ENCODE peak calls at places on chromosomes 2 and 18, in ten cellular contexts. One of them, this sample, is unnamed.

GRCh38 chr2:234203135-234203984 is 152.9 kb downstream of the SPP2 start:
- DNase-seq in sigmoid colon: no peak
- DNase-seq in adrenal gland: peak
- DNase-seq in AG04450: peak
- DNase-seq in Panc1: peak
- DNase-seq in dorsolateral prefrontal cortex: no peak
- DNase-seq in nephron progenitor cell: no peak
- DNase-seq in upper lobe of left lung: no peak
- DNase-seq in tibial nerve: peak
- DNase-seq in lower lobe of right lung: no peak
- DNase-seq in this sample: no peak

GRCh38 chr2:9434484-9434883 is 11.0 kb downstream of the CPSF3 start:
- DNase-seq in sigmoid colon: no peak
- DNase-seq in adrenal gland: no peak
- DNase-seq in AG04450: no peak
- DNase-seq in Panc1: no peak
- DNase-seq in dorsolateral prefrontal cortex: no peak
- DNase-seq in nephron progenitor cell: no peak
- DNase-seq in upper lobe of left lung: no peak
- DNase-seq in tibial nerve: no peak
- DNase-seq in lower lobe of right lung: no peak
- DNase-seq in this sample: no peak

GRCh38 chr2:134846213-134846612 is 7.8 kb downstream of the ACMSD start:
- DNase-seq in sigmoid colon: no peak
- DNase-seq in adrenal gland: no peak
- DNase-seq in AG04450: no peak
- DNase-seq in Panc1: no peak
- DNase-seq in dorsolateral prefrontal cortex: no peak
- DNase-seq in nephron progenitor cell: no peak
- DNase-seq in upper lobe of left lung: no peak
- DNase-seq in tibial nerve: no peak
- DNase-seq in lower lobe of right lung: no peak
- DNase-seq in this sample: no peak

GRCh38 chr2:163515836-163516235 is 220.0 kb downstream of the FIGN start:
- DNase-seq in sigmoid colon: no peak
- DNase-seq in adrenal gland: no peak
- DNase-seq in AG04450: no peak
- DNase-seq in Panc1: no peak
- DNase-seq in dorsolateral prefrontal cortex: no peak
- DNase-seq in nephron progenitor cell: no peak
- DNase-seq in upper lobe of left lung: no peak
- DNase-seq in tibial nerve: no peak
- DNase-seq in lower lobe of right lung: no peak
- DNase-seq in this sample: no peak

GRCh38 chr2:68813596-68813995 is 57.6 kb downstream of the BMP10 start:
- DNase-seq in sigmoid colon: no peak
- DNase-seq in adrenal gland: no peak
- DNase-seq in AG04450: no peak
- DNase-seq in Panc1: no peak
- DNase-seq in dorsolateral prefrontal cortex: no peak
- DNase-seq in nephron progenitor cell: no peak
- DNase-seq in upper lobe of left lung: no peak
- DNase-seq in tibial nerve: no peak
- DNase-seq in lower lobe of right lung: no peak
- DNase-seq in this sample: no peak

GRCh38 chr2:240435955-240436625 is 627 bp downstream of the GPC1 start:
- DNase-seq in sigmoid colon: peak
- DNase-seq in adrenal gland: peak
- DNase-seq in AG04450: no peak
- DNase-seq in Panc1: no peak
- DNase-seq in dorsolateral prefrontal cortex: peak
- DNase-seq in nephron progenitor cell: peak
- DNase-seq in upper lobe of left lung: no peak
- DNase-seq in tibial nerve: no peak
- DNase-seq in lower lobe of right lung: peak
- DNase-seq in this sample: no peak

GRCh38 chr2:271917-272316 is 7.2 kb downstream of the ACP1 start:
- DNase-seq in sigmoid colon: no peak
- DNase-seq in adrenal gland: no peak
- DNase-seq in AG04450: no peak
- DNase-seq in Panc1: no peak
- DNase-seq in dorsolateral prefrontal cortex: no peak
- DNase-seq in nephron progenitor cell: no peak
- DNase-seq in upper lobe of left lung: peak
- DNase-seq in tibial nerve: no peak
- DNase-seq in lower lobe of right lung: no peak
- DNase-seq in this sample: no peak

GRCh38 chr2:143029141-143029540 is 100.1 kb upstream of the ARHGAP15 start:
- DNase-seq in sigmoid colon: no peak
- DNase-seq in adrenal gland: no peak
- DNase-seq in AG04450: no peak
- DNase-seq in Panc1: no peak
- DNase-seq in dorsolateral prefrontal cortex: no peak
- DNase-seq in nephron progenitor cell: no peak
- DNase-seq in upper lobe of left lung: no peak
- DNase-seq in tibial nerve: no peak
- DNase-seq in lower lobe of right lung: no peak
- DNase-seq in this sample: no peak

GRCh38 chr2:78417355-78417754 is 608.1 kb upstream of the REG3G start:
- DNase-seq in sigmoid colon: no peak
- DNase-seq in adrenal gland: no peak
- DNase-seq in AG04450: no peak
- DNase-seq in Panc1: no peak
- DNase-seq in dorsolateral prefrontal cortex: no peak
- DNase-seq in nephron progenitor cell: no peak
- DNase-seq in upper lobe of left lung: no peak
- DNase-seq in tibial nerve: no peak
- DNase-seq in lower lobe of right lung: no peak
- DNase-seq in this sample: no peak

GRCh38 chr2:165440367-165440766 is 29.1 kb upstream of the CSRNP3 start:
- DNase-seq in sigmoid colon: no peak
- DNase-seq in adrenal gland: no peak
- DNase-seq in AG04450: no peak
- DNase-seq in Panc1: no peak
- DNase-seq in dorsolateral prefrontal cortex: no peak
- DNase-seq in nephron progenitor cell: peak
- DNase-seq in upper lobe of left lung: no peak
- DNase-seq in tibial nerve: peak
- DNase-seq in lower lobe of right lung: no peak
- DNase-seq in this sample: no peak

GRCh38 chr2:136021406-136021805 is 36.0 kb upstream of the DARS1 start:
- DNase-seq in sigmoid colon: no peak
- DNase-seq in adrenal gland: no peak
- DNase-seq in AG04450: no peak
- DNase-seq in Panc1: no peak
- DNase-seq in dorsolateral prefrontal cortex: no peak
- DNase-seq in nephron progenitor cell: no peak
- DNase-seq in upper lobe of left lung: no peak
- DNase-seq in tibial nerve: no peak
- DNase-seq in lower lobe of right lung: no peak
- DNase-seq in this sample: no peak

GRCh38 chr2:234324151-234324550 is 172.7 kb downstream of the ARL4C start:
- DNase-seq in sigmoid colon: no peak
- DNase-seq in adrenal gland: no peak
- DNase-seq in AG04450: no peak
- DNase-seq in Panc1: no peak
- DNase-seq in dorsolateral prefrontal cortex: no peak
- DNase-seq in nephron progenitor cell: no peak
- DNase-seq in upper lobe of left lung: no peak
- DNase-seq in tibial nerve: peak
- DNase-seq in lower lobe of right lung: no peak
- DNase-seq in this sample: no peak

GRCh38 chr18:70781860-70782453 is 493.1 kb downstream of the SOCS6 start:
- DNase-seq in sigmoid colon: no peak
- DNase-seq in adrenal gland: peak
- DNase-seq in AG04450: peak
- DNase-seq in Panc1: peak
- DNase-seq in dorsolateral prefrontal cortex: peak
- DNase-seq in nephron progenitor cell: peak
- DNase-seq in upper lobe of left lung: peak
- DNase-seq in tibial nerve: peak
- DNase-seq in lower lobe of right lung: no peak
- DNase-seq in this sample: no peak

GRCh38 chr18:76672627-76673026 is 149.7 kb upstream of the ZNF236 start:
- DNase-seq in sigmoid colon: no peak
- DNase-seq in adrenal gland: no peak
- DNase-seq in AG04450: peak
- DNase-seq in Panc1: no peak
- DNase-seq in dorsolateral prefrontal cortex: no peak
- DNase-seq in nephron progenitor cell: no peak
- DNase-seq in upper lobe of left lung: no peak
- DNase-seq in tibial nerve: no peak
- DNase-seq in lower lobe of right lung: no peak
- DNase-seq in this sample: no peak

GRCh38 chr18:50560681-50561629 is 1.1 kb downstream of the MAPK4 start:
- DNase-seq in sigmoid colon: no peak
- DNase-seq in adrenal gland: peak
- DNase-seq in AG04450: no peak
- DNase-seq in Panc1: no peak
- DNase-seq in dorsolateral prefrontal cortex: no peak
- DNase-seq in nephron progenitor cell: peak
- DNase-seq in upper lobe of left lung: no peak
- DNase-seq in tibial nerve: no peak
- DNase-seq in lower lobe of right lung: no peak
- DNase-seq in this sample: no peak

GRCh38 chr2:166240387-166241313 is 112.8 kb upstream of the SCN1A start:
- DNase-seq in sigmoid colon: no peak
- DNase-seq in adrenal gland: no peak
- DNase-seq in AG04450: no peak
- DNase-seq in Panc1: no peak
- DNase-seq in dorsolateral prefrontal cortex: no peak
- DNase-seq in nephron progenitor cell: no peak
- DNase-seq in upper lobe of left lung: no peak
- DNase-seq in tibial nerve: no peak
- DNase-seq in lower lobe of right lung: no peak
- DNase-seq in this sample: no peak

GRCh38 chr2:223870840-223871618 is 33.6 kb upstream of the AP1S3 start:
- DNase-seq in sigmoid colon: no peak
- DNase-seq in adrenal gland: no peak
- DNase-seq in AG04450: no peak
- DNase-seq in Panc1: no peak
- DNase-seq in dorsolateral prefrontal cortex: no peak
- DNase-seq in nephron progenitor cell: no peak
- DNase-seq in upper lobe of left lung: no peak
- DNase-seq in tibial nerve: no peak
- DNase-seq in lower lobe of right lung: no peak
- DNase-seq in this sample: no peak

GRCh38 chr2:189466656-189467055 is 25.4 kb downstream of the WDR75 start:
- DNase-seq in sigmoid colon: no peak
- DNase-seq in adrenal gland: no peak
- DNase-seq in AG04450: peak
- DNase-seq in Panc1: no peak
- DNase-seq in dorsolateral prefrontal cortex: no peak
- DNase-seq in nephron progenitor cell: no peak
- DNase-seq in upper lobe of left lung: no peak
- DNase-seq in tibial nerve: no peak
- DNase-seq in lower lobe of right lung: no peak
- DNase-seq in this sample: no peak
- TF ChIP-seq CTCF in sigmoid colon: peak
- TF ChIP-seq CTCF in adrenal gland: peak
- TF ChIP-seq CTCF in AG04450: peak
- TF ChIP-seq CTCF in Panc1: peak
- TF ChIP-seq CTCF in dorsolateral prefrontal cortex: peak
- TF ChIP-seq CTCF in nephron progenitor cell: peak
- TF ChIP-seq CTCF in upper lobe of left lung: peak
- TF ChIP-seq CTCF in tibial nerve: peak
- TF ChIP-seq CTCF in lower lobe of right lung: peak
- TF ChIP-seq CTCF in this sample: peak

GRCh38 chr2:43524180-43524965 is 71.5 kb downstream of the THADA start:
- DNase-seq in sigmoid colon: peak
- DNase-seq in adrenal gland: no peak
- DNase-seq in AG04450: no peak
- DNase-seq in Panc1: no peak
- DNase-seq in dorsolateral prefrontal cortex: no peak
- DNase-seq in nephron progenitor cell: no peak
- DNase-seq in upper lobe of left lung: no peak
- DNase-seq in tibial nerve: no peak
- DNase-seq in lower lobe of right lung: no peak
- DNase-seq in this sample: no peak
- TF ChIP-seq CTCF in sigmoid colon: peak
- TF ChIP-seq CTCF in adrenal gland: peak
- TF ChIP-seq CTCF in AG04450: peak
- TF ChIP-seq CTCF in Panc1: peak
- TF ChIP-seq CTCF in dorsolateral prefrontal cortex: no peak
- TF ChIP-seq CTCF in nephron progenitor cell: peak
- TF ChIP-seq CTCF in upper lobe of left lung: peak
- TF ChIP-seq CTCF in tibial nerve: no peak
- TF ChIP-seq CTCF in lower lobe of right lung: peak
- TF ChIP-seq CTCF in this sample: peak

GRCh38 chr2:235636471-235637005 is 142.7 kb downstream of the AGAP1 start:
- DNase-seq in sigmoid colon: no peak
- DNase-seq in adrenal gland: no peak
- DNase-seq in AG04450: no peak
- DNase-seq in Panc1: no peak
- DNase-seq in dorsolateral prefrontal cortex: no peak
- DNase-seq in nephron progenitor cell: no peak
- DNase-seq in upper lobe of left lung: no peak
- DNase-seq in tibial nerve: no peak
- DNase-seq in lower lobe of right lung: no peak
- DNase-seq in this sample: no peak

GRCh38 chr2:235639387-235639786 is 145.5 kb downstream of the AGAP1 start:
- DNase-seq in sigmoid colon: peak
- DNase-seq in adrenal gland: peak
- DNase-seq in AG04450: peak
- DNase-seq in Panc1: no peak
- DNase-seq in dorsolateral prefrontal cortex: peak
- DNase-seq in nephron progenitor cell: no peak
- DNase-seq in upper lobe of left lung: peak
- DNase-seq in tibial nerve: peak
- DNase-seq in lower lobe of right lung: no peak
- DNase-seq in this sample: no peak

GRCh38 chr2:235639885-235640284 is 146.0 kb downstream of the AGAP1 start:
- DNase-seq in sigmoid colon: no peak
- DNase-seq in adrenal gland: no peak
- DNase-seq in AG04450: no peak
- DNase-seq in Panc1: no peak
- DNase-seq in dorsolateral prefrontal cortex: no peak
- DNase-seq in nephron progenitor cell: no peak
- DNase-seq in upper lobe of left lung: no peak
- DNase-seq in tibial nerve: no peak
- DNase-seq in lower lobe of right lung: no peak
- DNase-seq in this sample: no peak

GRCh38 chr2:235637906-235638305 is 144.1 kb downstream of the AGAP1 start:
- DNase-seq in sigmoid colon: no peak
- DNase-seq in adrenal gland: no peak
- DNase-seq in AG04450: no peak
- DNase-seq in Panc1: no peak
- DNase-seq in dorsolateral prefrontal cortex: no peak
- DNase-seq in nephron progenitor cell: no peak
- DNase-seq in upper lobe of left lung: no peak
- DNase-seq in tibial nerve: no peak
- DNase-seq in lower lobe of right lung: no peak
- DNase-seq in this sample: no peak

GRCh38 chr2:235638541-235639192 is 144.8 kb downstream of the AGAP1 start:
- DNase-seq in sigmoid colon: no peak
- DNase-seq in adrenal gland: no peak
- DNase-seq in AG04450: no peak
- DNase-seq in Panc1: no peak
- DNase-seq in dorsolateral prefrontal cortex: no peak
- DNase-seq in nephron progenitor cell: no peak
- DNase-seq in upper lobe of left lung: no peak
- DNase-seq in tibial nerve: no peak
- DNase-seq in lower lobe of right lung: no peak
- DNase-seq in this sample: no peak
- TF ChIP-seq CTCF in sigmoid colon: no peak
- TF ChIP-seq CTCF in adrenal gland: no peak
- TF ChIP-seq CTCF in AG04450: no peak
- TF ChIP-seq CTCF in Panc1: no peak
- TF ChIP-seq CTCF in dorsolateral prefrontal cortex: peak
- TF ChIP-seq CTCF in nephron progenitor cell: no peak
- TF ChIP-seq CTCF in upper lobe of left lung: no peak
- TF ChIP-seq CTCF in tibial nerve: no peak
- TF ChIP-seq CTCF in lower lobe of right lung: no peak
- TF ChIP-seq CTCF in this sample: no peak

GRCh38 chr2:73920577-73921545 is 5.8 kb upstream of the DGUOK start:
- DNase-seq in sigmoid colon: peak
- DNase-seq in adrenal gland: no peak
- DNase-seq in AG04450: no peak
- DNase-seq in Panc1: no peak
- DNase-seq in dorsolateral prefrontal cortex: no peak
- DNase-seq in nephron progenitor cell: peak
- DNase-seq in upper lobe of left lung: peak
- DNase-seq in tibial nerve: no peak
- DNase-seq in lower lobe of right lung: peak
- DNase-seq in this sample: no peak
- TF ChIP-seq CTCF in sigmoid colon: peak
- TF ChIP-seq CTCF in adrenal gland: no peak
- TF ChIP-seq CTCF in AG04450: peak
- TF ChIP-seq CTCF in Panc1: no peak
- TF ChIP-seq CTCF in dorsolateral prefrontal cortex: no peak
- TF ChIP-seq CTCF in nephron progenitor cell: peak
- TF ChIP-seq CTCF in upper lobe of left lung: peak
- TF ChIP-seq CTCF in tibial nerve: no peak
- TF ChIP-seq CTCF in lower lobe of right lung: peak
- TF ChIP-seq CTCF in this sample: peak